ENCODE peak calls at places on chromosomes 2 and 18, in nine cellular contexts. T is pancreas, E is fibroblast of the aortic adventitia, G is A549, D is amniotic epithelial cell, P is AG09309, X is astrocyte of the spinal cord, A is naive B cell, M is WTC11. H is an unnamed sample.

GRCh38 chr2:112750560-112750843 is 13.9 kb downstream of the CKAP2L start:
- DNase-seq in T (no peak), E (peak), G (no peak), D (peak), P (peak), X (no peak), A (no peak), M (no peak), H (no peak)

GRCh38 chr2:30300456-30301221 is 69.3 kb downstream of the LBH start:
- DNase-seq in T (no peak), E (peak), G (peak), D (no peak), P (no peak), X (peak), A (no peak), M (no peak), H (no peak)

GRCh38 chr2:8609357-8609804 is 72.5 kb upstream of the ID2 start:
- DNase-seq in T (no peak), E (no peak), G (no peak), D (peak), P (no peak), X (no peak), A (no peak), M (no peak), H (no peak)

GRCh38 chr18:6370410-6370809 is 44.3 kb downstream of the L3MBTL4 start:
- DNase-seq in T (no peak), E (no peak), G (no peak), D (no peak), P (no peak), X (no peak), A (no peak), M (no peak), H (no peak)

GRCh38 chr2:167992258-167992657 is 255.1 kb downstream of the STK39 start:
- DNase-seq in T (no peak), E (no peak), G (no peak), D (no peak), P (no peak), X (no peak), A (no peak), M (no peak), H (no peak)

GRCh38 chr2:191357682-191358081 is 112.5 kb downstream of the MYO1B start:
- DNase-seq in T (no peak), E (no peak), G (no peak), D (no peak), P (no peak), X (no peak), A (no peak), M (no peak), H (no peak)

GRCh38 chr2:64945973-64946736 is 43.0 kb upstream of the SLC1A4 start:
- DNase-seq in T (no peak), E (no peak), G (no peak), D (no peak), P (no peak), X (peak), A (peak), M (no peak), H (peak)

GRCh38 chr2:134391751-134392160 is 137.9 kb downstream of the MGAT5 start:
- DNase-seq in T (no peak), E (no peak), G (no peak), D (no peak), P (no peak), X (no peak), A (no peak), M (no peak), H (no peak)

GRCh38 chr2:61910603-61911002 is 5.1 kb downstream of the COMMD1 start:
- DNase-seq in T (no peak), E (no peak), G (no peak), D (no peak), P (no peak), X (no peak), A (no peak), M (no peak), H (no peak)